ENCODE peak calls at places on chromosome 14, in six cellular contexts. T is ovary, F is left lung, O is neuronal stem cell, N is GM23248, U is BE2C. A is an unnamed sample. For H3K4me1, the result is how much of the 10 kb centered on the place peaks cover.

GRCh38 chr14:63178912-63179311 is 25.3 kb upstream of the RHOJ start:
- DNase-seq in T (no peak), F (no peak), O (no peak), N (peak), U (no peak), A (no peak)

GRCh38 chr14:74956280-74957072 is 1.1 kb upstream of the PGF start:
- DNase-seq in T (no peak), F (no peak), O (no peak), N (no peak), U (no peak), A (no peak)

GRCh38 chr14:69096766-69097475 is 56.0 kb downstream of the DCAF5 start:
- DNase-seq in T (no peak), F (no peak), O (no peak), N (no peak), U (no peak), A (no peak)

GRCh38 chr14:68681256-68681655 is 111.6 kb downstream of the ZFP36L1 start:
- DNase-seq in T (no peak), F (no peak), O (no peak), N (no peak), U (no peak), A (no peak)

GRCh38 chr14:99744199-99744872 is 48.9 kb upstream of the EML1 start:
- DNase-seq in T (no peak), F (no peak), O (no peak), N (peak), U (no peak), A (peak)

GRCh38 chr14:39431416-39432178 is 636 bp downstream of the FBXO33 start:
- DNase-seq in T (peak), F (peak), O (peak), N (peak), U (peak), A (no peak)

GRCh38 chr14:29037428-29037827 is 270.8 kb downstream of the FOXG1 start:
- DNase-seq in T (no peak), F (no peak), O (no peak), N (peak), U (no peak), A (no peak)

GRCh38 chr14:105867961-105868599 is 341.7 kb downstream of the TMEM121 start:
- DNase-seq in T (peak), F (peak), O (no peak), N (no peak), U (peak), A (no peak)

GRCh38 chr14:93262446-93262845 is 55.4 kb downstream of the UBR7 start:
- DNase-seq in T (no peak), F (no peak), O (no peak), N (no peak), U (no peak), A (no peak)

GRCh38 chr14:103019827-103020226 is 37.5 kb downstream of the CDC42BPB start:
- DNase-seq in T (no peak), F (no peak), O (no peak), N (no peak), U (no peak), A (no peak)

GRCh38 chr14:70622111-70622712 is 19.5 kb upstream of the TTC9 start:
- DNase-seq in T (no peak), F (no peak), O (peak), N (peak), U (peak), A (peak)

GRCh38 chr14:92867246-92867925 is 55.6 kb upstream of the CHGA start:
- DNase-seq in T (no peak), F (no peak), O (no peak), N (no peak), U (no peak), A (no peak)

GRCh38 chr14:55913324-55914035 is 204.7 kb upstream of the PELI2 start:
- DNase-seq in T (peak), F (no peak), O (no peak), N (no peak), U (no peak), A (no peak)

GRCh38 chr14:104229621-104230041 is 91.2 kb downstream of the KIF26A start:
- DNase-seq in T (no peak), F (no peak), O (no peak), N (no peak), U (no peak), A (no peak)

GRCh38 chr14:105061428-105062047 is 3.7 kb downstream of the GPR132 start:
- DNase-seq in T (no peak), F (no peak), O (no peak), N (no peak), U (no peak), A (no peak)

GRCh38 chr14:77882631-77883030 is 82.7 kb downstream of the ADCK1 start:
- DNase-seq in T (no peak), F (no peak), O (no peak), N (peak), U (peak), A (no peak)

GRCh38 chr14:95064256-95064655 is 93.1 kb downstream of the DICER1 start:
- DNase-seq in T (no peak), F (no peak), O (no peak), N (no peak), U (no peak), A (no peak)

GRCh38 chr14:59254911-59255545 is 66.6 kb downstream of the DAAM1 start:
- DNase-seq in T (no peak), F (no peak), O (no peak), N (peak), U (peak), A (no peak)

GRCh38 chr14:58061581-58061980 is 90.4 kb downstream of the ARMH4 start:
- DNase-seq in T (no peak), F (no peak), O (no peak), N (no peak), U (no peak), A (no peak)

GRCh38 chr14:20873370-20874177 is 17.6 kb upstream of the RNASE3 start:
- DNase-seq in T (peak), F (peak), O (peak), N (peak), U (peak), A (peak)

GRCh38 chr14:56810341-56810740 is at the start of gene OTX2:
- DNase-seq in T (no peak), F (no peak), O (no peak), N (no peak), U (no peak), A (no peak)

GRCh38 chr14:103194256-103195045 is 71.2 kb downstream of the TNFAIP2 start:
- DNase-seq in T (no peak), F (no peak), O (no peak), N (peak), U (no peak), A (no peak)

GRCh38 chr14:22555573-22556011 is 33.4 kb downstream of the DAD1 start:
- DNase-seq in T (no peak), F (no peak), O (no peak), N (peak), U (no peak), A (no peak)

GRCh38 chr14:72685456-72685855 is 208.4 kb downstream of the DPF3 start:
- DNase-seq in T (no peak), F (no peak), O (no peak), N (no peak), U (no peak), A (no peak)

GRCh38 chr14:66268802-66269334 is 217.3 kb upstream of the CCDC196 start:
- DNase-seq in T (no peak), F (no peak), O (no peak), N (no peak), U (no peak), A (no peak)

GRCh38 chr14:89231426-89232113 is 185.5 kb downstream of the FOXN3 start:
- DNase-seq in T (no peak), F (no peak), O (no peak), N (no peak), U (no peak), A (no peak)

GRCh38 chr14:103522649-103523582 is at the start of gene CKB:
- DNase-seq in T (peak), F (no peak), O (peak), N (peak), U (peak), A (no peak)

GRCh38 chr14:54672181-54672580 is 105.3 kb downstream of the SAMD4A start:
- DNase-seq in T (no peak), F (no peak), O (no peak), N (no peak), U (no peak), A (no peak)
- H3K4me1 ChIP-seq in T (under half), F (under half), O (under half), N (under half), U (under half), A (under half)

DNA sequence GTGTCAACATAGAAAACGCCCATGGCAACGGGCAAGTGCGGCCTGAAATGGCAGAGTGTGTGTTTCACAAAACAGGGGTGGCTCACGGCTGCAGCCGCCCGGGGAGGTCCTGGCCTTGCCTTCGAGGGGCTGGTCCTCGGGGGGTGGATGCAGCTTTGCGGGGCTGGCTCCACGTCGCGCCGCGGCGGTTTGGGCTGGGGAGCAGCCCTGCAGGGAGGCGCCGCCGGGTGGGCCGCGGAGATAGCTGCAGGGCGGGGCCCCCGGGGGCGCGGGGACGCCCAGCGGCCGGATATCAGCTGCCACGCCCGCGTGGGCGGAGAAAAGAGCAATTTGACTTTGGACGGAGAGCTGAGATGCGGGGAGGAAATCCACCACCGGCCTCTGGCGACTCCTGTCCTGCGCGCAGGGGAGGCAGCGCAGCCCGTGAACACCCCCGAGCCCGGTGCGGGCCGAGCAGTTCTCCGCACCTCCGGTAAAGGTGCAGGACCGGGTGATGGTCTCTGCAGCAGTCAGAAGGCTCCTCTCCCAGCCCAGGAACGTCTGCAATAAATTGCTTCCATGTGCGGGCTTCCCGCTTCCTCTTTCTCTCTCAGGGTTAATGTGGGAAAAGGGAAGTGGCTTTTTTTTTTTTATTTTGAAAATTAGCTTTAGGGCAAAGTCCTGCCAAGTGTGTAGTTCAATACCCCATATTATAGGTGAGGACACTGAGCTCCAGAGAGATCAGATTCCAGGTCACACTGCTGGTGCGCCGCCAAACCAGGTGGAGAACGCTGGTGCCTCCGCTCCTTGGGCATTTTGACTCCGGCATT is 110.5 kb downstream of the ARF6 start:
- DNase-seq in T (peak), F (peak), O (peak), N (peak), U (peak), A (no peak)
- H3K4me1 ChIP-seq in T (under half), F (under half), O (under half), N (half or more), U (under half), A (under half)

DNA sequence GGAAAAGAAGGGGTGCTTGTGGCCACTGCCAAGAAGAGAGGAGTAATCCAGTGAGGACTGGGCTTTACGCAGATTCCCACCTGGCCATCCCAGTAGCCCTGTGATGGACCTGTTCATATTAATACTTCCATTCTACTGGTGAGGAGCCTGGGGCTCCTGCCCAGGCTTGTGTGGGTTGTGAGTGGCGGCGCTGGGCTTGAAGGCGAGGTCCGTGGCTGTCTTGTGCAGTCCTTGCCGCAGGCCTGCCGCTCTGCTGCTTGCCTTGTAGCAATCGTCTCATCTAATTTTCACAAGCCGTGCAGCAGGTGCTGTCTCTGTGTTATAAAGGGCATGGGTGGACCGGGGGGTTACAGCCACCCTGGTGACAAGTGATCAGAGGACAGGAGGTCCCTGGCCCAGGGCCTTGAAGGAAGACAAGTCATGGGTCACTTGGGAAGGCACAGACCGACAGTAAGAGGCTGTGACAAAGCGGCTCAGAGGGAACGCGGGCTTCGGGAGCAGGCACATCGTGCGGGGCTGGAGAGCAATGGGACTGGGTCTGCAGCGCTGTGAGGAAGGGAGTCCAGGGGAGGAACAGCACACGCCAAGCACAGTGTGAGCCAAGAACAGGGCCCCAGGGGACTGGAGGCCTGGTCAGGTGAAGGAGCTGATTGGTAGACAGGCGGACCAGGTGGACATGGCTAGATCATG is 7.3 kb upstream of the BDKRB2 start:
- DNase-seq in T (no peak), F (no peak), O (no peak), N (no peak), U (no peak), A (no peak)
- H3K4me1 ChIP-seq in T (under half), F (under half), O (under half), N (under half), U (under half), A (under half)

GRCh38 chr14:100857196-100857922 is 31.4 kb downstream of the MEG3 start:
- DNase-seq in T (no peak), F (no peak), O (no peak), N (no peak), U (no peak), A (no peak)

GRCh38 chr14:100856056-100856950 is 30.4 kb downstream of the MEG3 start:
- DNase-seq in T (no peak), F (no peak), O (no peak), N (no peak), U (no peak), A (no peak)

GRCh38 chr14:100854435-100854834 is 28.5 kb downstream of the MEG3 start:
- DNase-seq in T (no peak), F (no peak), O (no peak), N (no peak), U (no peak), A (no peak)

GRCh38 chr14:100857923-100858837 is 32.3 kb downstream of the MEG3 start:
- DNase-seq in T (no peak), F (no peak), O (no peak), N (no peak), U (no peak), A (no peak)

GRCh38 chr14:100855256-100855930 is 29.5 kb downstream of the MEG3 start:
- DNase-seq in T (no peak), F (no peak), O (no peak), N (no peak), U (no peak), A (no peak)
- H3K4me1 ChIP-seq in T (under half), F (under half), O (under half), N (under half), U (under half), A (under half)

GRCh38 chr14:91322623-91323022 is 78.1 kb upstream of the GPR68 start:
- DNase-seq in T (no peak), F (no peak), O (no peak), N (no peak), U (no peak), A (no peak)
- H3K4me1 ChIP-seq in T (under half), F (under half), O (under half), N (under half), U (under half), A (under half)

DNA sequence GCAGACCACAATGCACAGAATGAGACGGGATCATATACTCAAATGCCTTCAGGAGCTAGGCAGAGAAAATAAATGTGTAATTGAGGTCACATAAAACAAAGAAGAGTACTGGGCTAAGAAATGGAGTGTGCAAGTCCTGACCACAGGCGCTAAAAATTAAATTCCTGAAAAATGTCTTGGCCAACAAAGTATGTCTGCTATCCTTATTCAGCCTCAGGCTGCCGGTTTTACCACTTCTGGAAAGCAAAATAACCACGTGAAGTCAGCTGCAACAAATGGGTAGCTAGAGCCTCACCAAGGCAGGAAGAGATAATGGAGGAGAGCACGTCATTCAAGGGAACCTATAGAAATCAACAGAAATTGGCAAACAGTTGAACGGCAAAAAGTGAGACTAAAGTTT is 3.1 kb downstream of the PYGL start:
- DNase-seq in T (no peak), F (no peak), O (no peak), N (peak), U (no peak), A (no peak)
- H3K4me1 ChIP-seq in T (under half), F (under half), O (under half), N (under half), U (under half), A (under half)

A was measured in iPS DF 6.9.